ENCODE peak calls at places on chromosomes 12 and 14, in five cellular contexts. One of them, this sample, is unnamed.

GRCh38 chr12:57657744-57658143 is 24.7 kb upstream of the B4GALNT1 start:
- DNase-seq in stimulated activated CD4-positive, alpha-beta T cell treated with anti-CD3 and anti-CD28 coated beads, Interleukin-4, amount 100 ng/mL, for 1 hour: no peak
- DNase-seq in AG20443: no peak
- DNase-seq in hippocampal formation: no peak
- DNase-seq in activated T-cell treated with anti-CD3 and anti-CD28 coated beads for 24 hours: no peak
- DNase-seq in this sample: no peak

GRCh38 chr14:39396448-39396847 is 35.8 kb downstream of the FBXO33 start:
- DNase-seq in stimulated activated CD4-positive, alpha-beta T cell treated with anti-CD3 and anti-CD28 coated beads, Interleukin-4, amount 100 ng/mL, for 1 hour: no peak
- DNase-seq in AG20443: peak; percentile 32
- DNase-seq in hippocampal formation: no peak
- DNase-seq in activated T-cell treated with anti-CD3 and anti-CD28 coated beads for 24 hours: no peak
- DNase-seq in this sample: no peak

GRCh38 chr12:103331643-103332042 is 164.1 kb downstream of the C12orf42 start:
- DNase-seq in stimulated activated CD4-positive, alpha-beta T cell treated with anti-CD3 and anti-CD28 coated beads, Interleukin-4, amount 100 ng/mL, for 1 hour: no peak
- DNase-seq in AG20443: no peak
- DNase-seq in hippocampal formation: no peak
- DNase-seq in activated T-cell treated with anti-CD3 and anti-CD28 coated beads for 24 hours: no peak
- DNase-seq in this sample: no peak

GRCh38 chr14:52079239-52079956 is 10.5 kb upstream of the NID2 start:
- DNase-seq in stimulated activated CD4-positive, alpha-beta T cell treated with anti-CD3 and anti-CD28 coated beads, Interleukin-4, amount 100 ng/mL, for 1 hour: no peak
- DNase-seq in AG20443: no peak
- DNase-seq in hippocampal formation: no peak
- DNase-seq in activated T-cell treated with anti-CD3 and anti-CD28 coated beads for 24 hours: no peak
- DNase-seq in this sample: no peak

GRCh38 chr12:79690156-79690605 is 583 bp downstream of the PAWR start:
- DNase-seq in stimulated activated CD4-positive, alpha-beta T cell treated with anti-CD3 and anti-CD28 coated beads, Interleukin-4, amount 100 ng/mL, for 1 hour: peak; percentile 3
- DNase-seq in AG20443: no peak
- DNase-seq in hippocampal formation: no peak
- DNase-seq in activated T-cell treated with anti-CD3 and anti-CD28 coated beads for 24 hours: no peak
- DNase-seq in this sample: no peak

GRCh38 chr12:46516933-46517578 is 144.5 kb upstream of the SLC38A2 start:
- DNase-seq in stimulated activated CD4-positive, alpha-beta T cell treated with anti-CD3 and anti-CD28 coated beads, Interleukin-4, amount 100 ng/mL, for 1 hour: no peak
- DNase-seq in AG20443: no peak
- DNase-seq in hippocampal formation: no peak
- DNase-seq in activated T-cell treated with anti-CD3 and anti-CD28 coated beads for 24 hours: no peak
- DNase-seq in this sample: no peak

GRCh38 chr12:46265734-46266133 is 3.1 kb downstream of the SLC38A1 start:
- DNase-seq in stimulated activated CD4-positive, alpha-beta T cell treated with anti-CD3 and anti-CD28 coated beads, Interleukin-4, amount 100 ng/mL, for 1 hour: no peak
- DNase-seq in AG20443: no peak
- DNase-seq in hippocampal formation: no peak
- DNase-seq in activated T-cell treated with anti-CD3 and anti-CD28 coated beads for 24 hours: no peak
- DNase-seq in this sample: no peak

GRCh38 chr12:55845785-55846496 is 3.2 kb upstream of the MMP19 start:
- DNase-seq in stimulated activated CD4-positive, alpha-beta T cell treated with anti-CD3 and anti-CD28 coated beads, Interleukin-4, amount 100 ng/mL, for 1 hour: no peak
- DNase-seq in AG20443: no peak
- DNase-seq in hippocampal formation: no peak
- DNase-seq in activated T-cell treated with anti-CD3 and anti-CD28 coated beads for 24 hours: no peak
- DNase-seq in this sample: no peak

GRCh38 chr14:65075628-65076325 is 26.5 kb downstream of the MAX start:
- DNase-seq in stimulated activated CD4-positive, alpha-beta T cell treated with anti-CD3 and anti-CD28 coated beads, Interleukin-4, amount 100 ng/mL, for 1 hour: no peak
- DNase-seq in AG20443: no peak
- DNase-seq in hippocampal formation: no peak
- DNase-seq in activated T-cell treated with anti-CD3 and anti-CD28 coated beads for 24 hours: no peak
- DNase-seq in this sample: no peak

GRCh38 chr12:65761301-65761700 is 63.0 kb upstream of the HMGA2 start:
- DNase-seq in stimulated activated CD4-positive, alpha-beta T cell treated with anti-CD3 and anti-CD28 coated beads, Interleukin-4, amount 100 ng/mL, for 1 hour: no peak
- DNase-seq in AG20443: no peak
- DNase-seq in hippocampal formation: no peak
- DNase-seq in activated T-cell treated with anti-CD3 and anti-CD28 coated beads for 24 hours: no peak
- DNase-seq in this sample: no peak

GRCh38 chr14:72665259-72665658 is 228.6 kb downstream of the DPF3 start:
- DNase-seq in stimulated activated CD4-positive, alpha-beta T cell treated with anti-CD3 and anti-CD28 coated beads, Interleukin-4, amount 100 ng/mL, for 1 hour: no peak
- DNase-seq in AG20443: peak; percentile 73
- DNase-seq in hippocampal formation: no peak
- DNase-seq in activated T-cell treated with anti-CD3 and anti-CD28 coated beads for 24 hours: no peak
- DNase-seq in this sample: no peak

GRCh38 chr12:93571854-93572711 is at the start of gene SOCS2:
- DNase-seq in stimulated activated CD4-positive, alpha-beta T cell treated with anti-CD3 and anti-CD28 coated beads, Interleukin-4, amount 100 ng/mL, for 1 hour: peak; percentile 43
- DNase-seq in AG20443: peak; percentile 63
- DNase-seq in hippocampal formation: no peak
- DNase-seq in activated T-cell treated with anti-CD3 and anti-CD28 coated beads for 24 hours: no peak
- DNase-seq in this sample: no peak

GRCh38 chr14:24710403-24711063 is 76.5 kb upstream of the GZMB start:
- DNase-seq in stimulated activated CD4-positive, alpha-beta T cell treated with anti-CD3 and anti-CD28 coated beads, Interleukin-4, amount 100 ng/mL, for 1 hour: peak; percentile 45
- DNase-seq in AG20443: peak; percentile 80
- DNase-seq in hippocampal formation: peak; percentile 50
- DNase-seq in activated T-cell treated with anti-CD3 and anti-CD28 coated beads for 24 hours: peak; percentile 46
- DNase-seq in this sample: peak; percentile 55

GRCh38 chr12:98696036-98696646 is 51.1 kb downstream of the APAF1 start:
- DNase-seq in stimulated activated CD4-positive, alpha-beta T cell treated with anti-CD3 and anti-CD28 coated beads, Interleukin-4, amount 100 ng/mL, for 1 hour: no peak
- DNase-seq in AG20443: no peak
- DNase-seq in hippocampal formation: no peak
- DNase-seq in activated T-cell treated with anti-CD3 and anti-CD28 coated beads for 24 hours: no peak
- DNase-seq in this sample: no peak

GRCh38 chr12:52992699-52993557 is 13.3 kb upstream of the EIF4B start:
- DNase-seq in stimulated activated CD4-positive, alpha-beta T cell treated with anti-CD3 and anti-CD28 coated beads, Interleukin-4, amount 100 ng/mL, for 1 hour: no peak
- DNase-seq in AG20443: peak; percentile 30
- DNase-seq in hippocampal formation: no peak
- DNase-seq in activated T-cell treated with anti-CD3 and anti-CD28 coated beads for 24 hours: no peak
- DNase-seq in this sample: no peak

GRCh38 chr12:24630446-24630845 is 318.5 kb downstream of the BCAT1 start:
- DNase-seq in stimulated activated CD4-positive, alpha-beta T cell treated with anti-CD3 and anti-CD28 coated beads, Interleukin-4, amount 100 ng/mL, for 1 hour: no peak
- DNase-seq in AG20443: no peak
- DNase-seq in hippocampal formation: no peak
- DNase-seq in activated T-cell treated with anti-CD3 and anti-CD28 coated beads for 24 hours: no peak
- DNase-seq in this sample: no peak

GRCh38 chr14:55450539-55450938 is 10.1 kb upstream of the TBPL2 start:
- DNase-seq in stimulated activated CD4-positive, alpha-beta T cell treated with anti-CD3 and anti-CD28 coated beads, Interleukin-4, amount 100 ng/mL, for 1 hour: no peak
- DNase-seq in AG20443: no peak
- DNase-seq in hippocampal formation: no peak
- DNase-seq in activated T-cell treated with anti-CD3 and anti-CD28 coated beads for 24 hours: no peak
- DNase-seq in this sample: no peak

GRCh38 chr12:103799504-103800251 is 41.4 kb downstream of the NT5DC3 start:
- DNase-seq in stimulated activated CD4-positive, alpha-beta T cell treated with anti-CD3 and anti-CD28 coated beads, Interleukin-4, amount 100 ng/mL, for 1 hour: no peak
- DNase-seq in AG20443: peak; percentile 23
- DNase-seq in hippocampal formation: no peak
- DNase-seq in activated T-cell treated with anti-CD3 and anti-CD28 coated beads for 24 hours: no peak
- DNase-seq in this sample: peak; percentile 72

GRCh38 chr12:109459247-109459646 is 17.9 kb downstream of the KCTD10 start:
- DNase-seq in stimulated activated CD4-positive, alpha-beta T cell treated with anti-CD3 and anti-CD28 coated beads, Interleukin-4, amount 100 ng/mL, for 1 hour: no peak
- DNase-seq in AG20443: no peak
- DNase-seq in hippocampal formation: no peak
- DNase-seq in activated T-cell treated with anti-CD3 and anti-CD28 coated beads for 24 hours: no peak
- DNase-seq in this sample: no peak

GRCh38 chr12:89225808-89226368 is 126.4 kb downstream of the DUSP6 start:
- DNase-seq in stimulated activated CD4-positive, alpha-beta T cell treated with anti-CD3 and anti-CD28 coated beads, Interleukin-4, amount 100 ng/mL, for 1 hour: no peak
- DNase-seq in AG20443: peak; percentile 80
- DNase-seq in hippocampal formation: no peak
- DNase-seq in activated T-cell treated with anti-CD3 and anti-CD28 coated beads for 24 hours: peak; percentile 20
- DNase-seq in this sample: no peak

GRCh38 chr12:91355150-91356006 is 172.8 kb upstream of the DCN start:
- DNase-seq in stimulated activated CD4-positive, alpha-beta T cell treated with anti-CD3 and anti-CD28 coated beads, Interleukin-4, amount 100 ng/mL, for 1 hour: peak; percentile 30
- DNase-seq in AG20443: peak; percentile 84
- DNase-seq in hippocampal formation: peak; percentile 58
- DNase-seq in activated T-cell treated with anti-CD3 and anti-CD28 coated beads for 24 hours: peak; percentile 20
- DNase-seq in this sample: peak; percentile 26

GRCh38 chr14:24264298-24264697 is 1.3 kb upstream of the TGM1 start:
- DNase-seq in stimulated activated CD4-positive, alpha-beta T cell treated with anti-CD3 and anti-CD28 coated beads, Interleukin-4, amount 100 ng/mL, for 1 hour: no peak
- DNase-seq in AG20443: no peak
- DNase-seq in hippocampal formation: no peak
- DNase-seq in activated T-cell treated with anti-CD3 and anti-CD28 coated beads for 24 hours: no peak
- DNase-seq in this sample: no peak

GRCh38 chr12:57211791-57212700 is 4.5 kb upstream of the NXPH4 start:
- DNase-seq in stimulated activated CD4-positive, alpha-beta T cell treated with anti-CD3 and anti-CD28 coated beads, Interleukin-4, amount 100 ng/mL, for 1 hour: no peak
- DNase-seq in AG20443: no peak
- DNase-seq in hippocampal formation: no peak
- DNase-seq in activated T-cell treated with anti-CD3 and anti-CD28 coated beads for 24 hours: no peak
- DNase-seq in this sample: no peak

GRCh38 chr14:91229743-91230200 is 14.7 kb downstream of the GPR68 start:
- DNase-seq in stimulated activated CD4-positive, alpha-beta T cell treated with anti-CD3 and anti-CD28 coated beads, Interleukin-4, amount 100 ng/mL, for 1 hour: peak; percentile 52
- DNase-seq in AG20443: peak; percentile 47
- DNase-seq in hippocampal formation: no peak
- DNase-seq in activated T-cell treated with anti-CD3 and anti-CD28 coated beads for 24 hours: peak; percentile 62
- DNase-seq in this sample: peak; percentile 97

GRCh38 chr12:6963741-6964446 is 6.6 kb downstream of the PHB2 start:
- DNase-seq in stimulated activated CD4-positive, alpha-beta T cell treated with anti-CD3 and anti-CD28 coated beads, Interleukin-4, amount 100 ng/mL, for 1 hour: no peak
- DNase-seq in AG20443: no peak
- DNase-seq in hippocampal formation: no peak
- DNase-seq in activated T-cell treated with anti-CD3 and anti-CD28 coated beads for 24 hours: no peak
- DNase-seq in this sample: no peak

GRCh38 chr14:72164420-72165150 is 232.4 kb downstream of the RGS6 start:
- DNase-seq in stimulated activated CD4-positive, alpha-beta T cell treated with anti-CD3 and anti-CD28 coated beads, Interleukin-4, amount 100 ng/mL, for 1 hour: no peak
- DNase-seq in AG20443: no peak
- DNase-seq in hippocampal formation: no peak
- DNase-seq in activated T-cell treated with anti-CD3 and anti-CD28 coated beads for 24 hours: no peak
- DNase-seq in this sample: no peak

GRCh38 chr12:53053223-53054111 is 3.6 kb downstream of the TNS2 start:
- DNase-seq in stimulated activated CD4-positive, alpha-beta T cell treated with anti-CD3 and anti-CD28 coated beads, Interleukin-4, amount 100 ng/mL, for 1 hour: peak; percentile 53
- DNase-seq in AG20443: no peak
- DNase-seq in hippocampal formation: peak; percentile 48
- DNase-seq in activated T-cell treated with anti-CD3 and anti-CD28 coated beads for 24 hours: peak; percentile 32
- DNase-seq in this sample: peak; percentile 37

GRCh38 chr14:95507174-95507573 is 9.3 kb downstream of the SYNE3 start:
- DNase-seq in stimulated activated CD4-positive, alpha-beta T cell treated with anti-CD3 and anti-CD28 coated beads, Interleukin-4, amount 100 ng/mL, for 1 hour: no peak
- DNase-seq in AG20443: peak; percentile 95
- DNase-seq in hippocampal formation: peak; percentile 37
- DNase-seq in activated T-cell treated with anti-CD3 and anti-CD28 coated beads for 24 hours: no peak
- DNase-seq in this sample: no peak

GRCh38 chr14:91388551-91388975 is 29.1 kb downstream of the CCDC88C start:
- DNase-seq in stimulated activated CD4-positive, alpha-beta T cell treated with anti-CD3 and anti-CD28 coated beads, Interleukin-4, amount 100 ng/mL, for 1 hour: peak; percentile 41
- DNase-seq in AG20443: no peak
- DNase-seq in hippocampal formation: no peak
- DNase-seq in activated T-cell treated with anti-CD3 and anti-CD28 coated beads for 24 hours: no peak
- DNase-seq in this sample: no peak

GRCh38 chr12:25313591-25313990 is 62.9 kb upstream of the KRAS start:
- DNase-seq in stimulated activated CD4-positive, alpha-beta T cell treated with anti-CD3 and anti-CD28 coated beads, Interleukin-4, amount 100 ng/mL, for 1 hour: no peak
- DNase-seq in AG20443: no peak
- DNase-seq in hippocampal formation: no peak
- DNase-seq in activated T-cell treated with anti-CD3 and anti-CD28 coated beads for 24 hours: no peak
- DNase-seq in this sample: no peak

GRCh38 chr12:49553512-49554088 is 14.3 kb downstream of the MCRS1 start:
- DNase-seq in stimulated activated CD4-positive, alpha-beta T cell treated with anti-CD3 and anti-CD28 coated beads, Interleukin-4, amount 100 ng/mL, for 1 hour: no peak
- DNase-seq in AG20443: no peak
- DNase-seq in hippocampal formation: no peak
- DNase-seq in activated T-cell treated with anti-CD3 and anti-CD28 coated beads for 24 hours: no peak
- DNase-seq in this sample: peak; percentile 65

GRCh38 chr14:27528328-27528727 is 930.5 kb upstream of the NOVA1 start:
- DNase-seq in stimulated activated CD4-positive, alpha-beta T cell treated with anti-CD3 and anti-CD28 coated beads, Interleukin-4, amount 100 ng/mL, for 1 hour: no peak
- DNase-seq in AG20443: no peak
- DNase-seq in hippocampal formation: no peak
- DNase-seq in activated T-cell treated with anti-CD3 and anti-CD28 coated beads for 24 hours: no peak
- DNase-seq in this sample: peak; percentile 30

GRCh38 chr12:59839514-59839913 is 243.7 kb downstream of the SLC16A7 start:
- DNase-seq in stimulated activated CD4-positive, alpha-beta T cell treated with anti-CD3 and anti-CD28 coated beads, Interleukin-4, amount 100 ng/mL, for 1 hour: no peak
- DNase-seq in AG20443: no peak
- DNase-seq in hippocampal formation: no peak
- DNase-seq in activated T-cell treated with anti-CD3 and anti-CD28 coated beads for 24 hours: no peak
- DNase-seq in this sample: no peak

GRCh38 chr14:100587763-100588411 is 670 bp upstream of the BEGAIN start:
- DNase-seq in stimulated activated CD4-positive, alpha-beta T cell treated with anti-CD3 and anti-CD28 coated beads, Interleukin-4, amount 100 ng/mL, for 1 hour: no peak
- DNase-seq in AG20443: no peak
- DNase-seq in hippocampal formation: no peak
- DNase-seq in activated T-cell treated with anti-CD3 and anti-CD28 coated beads for 24 hours: no peak
- DNase-seq in this sample: no peak